ENCODE peak calls at places on chromosomes 6 and 20, in seven cellular contexts. A, G, Z, P, R, M and X are unnamed samples.

GRCh38 chr6:97175806-97176205 is 107.2 kb downstream of the MMS22L start:
- DNase-seq in A (no peak), G (no peak), Z (no peak), P (peak), R (no peak), M (no peak), X (no peak)

GRCh38 chr6:31864818-31865204 is 2.2 kb upstream of the NEU1 start:
- DNase-seq in A (no peak), G (no peak), Z (no peak), P (no peak), R (no peak), M (no peak), X (no peak)

GRCh38 chr20:57621426-57622200 is 1.4 kb upstream of the ZBP1 start:
- DNase-seq in A (no peak), G (no peak), Z (no peak), P (no peak), R (peak), M (no peak), X (no peak)

GRCh38 chr20:13659288-13659687 is 20.6 kb upstream of the TASP1 start:
- DNase-seq in A (no peak), G (no peak), Z (no peak), P (no peak), R (no peak), M (no peak), X (no peak)

GRCh38 chr6:12749531-12750379 is 33.2 kb downstream of the PHACTR1 start:
- DNase-seq in A (no peak), G (no peak), Z (no peak), P (no peak), R (no peak), M (no peak), X (peak)

GRCh38 chr6:32941412-32941784 is 570 bp upstream of the HLA-DMB start:
- DNase-seq in A (peak), G (peak), Z (no peak), P (no peak), R (no peak), M (no peak), X (peak)

GRCh38 chr20:44803383-44803941 is 6.9 kb downstream of the RIMS4 start:
- DNase-seq in A (no peak), G (no peak), Z (no peak), P (no peak), R (no peak), M (no peak), X (no peak)

GRCh38 chr20:54557836-54558590 is 82.6 kb downstream of the DOK5 start:
- DNase-seq in A (no peak), G (no peak), Z (no peak), P (no peak), R (no peak), M (no peak), X (peak)

GRCh38 chr6:29082457-29082856 is 4.7 kb downstream of the OR2B3 start:
- DNase-seq in A (no peak), G (no peak), Z (no peak), P (no peak), R (no peak), M (no peak), X (no peak)

GRCh38 chr20:50746138-50746940 is 15.0 kb downstream of the PARD6B start:
- DNase-seq in A (no peak), G (no peak), Z (no peak), P (no peak), R (no peak), M (no peak), X (peak)

GRCh38 chr6:84516151-84516550 is 248.2 kb downstream of the TBX18 start:
- DNase-seq in A (no peak), G (no peak), Z (no peak), P (no peak), R (no peak), M (no peak), X (no peak)

GRCh38 chr20:58818585-58819285 is 32.0 kb downstream of the GNAS-AS1 start:
- DNase-seq in A (peak), G (no peak), Z (peak), P (peak), R (no peak), M (no peak), X (peak)

GRCh38 chr20:44109951-44110361 is 77.0 kb downstream of the JPH2 start:
- DNase-seq in A (no peak), G (no peak), Z (no peak), P (no peak), R (no peak), M (no peak), X (no peak)

GRCh38 chr20:34388000-34388399 is 24.9 kb downstream of the ITCH start:
- DNase-seq in A (no peak), G (no peak), Z (no peak), P (no peak), R (no peak), M (no peak), X (peak)

GRCh38 chr20:22985212-22985611 is 49.9 kb upstream of the SSTR4 start:
- DNase-seq in A (no peak), G (no peak), Z (no peak), P (no peak), R (no peak), M (no peak), X (no peak)

GRCh38 chr6:45703041-45703739 is 312.5 kb downstream of the CLIC5 start:
- DNase-seq in A (no peak), G (no peak), Z (peak), P (peak), R (no peak), M (no peak), X (peak)

GRCh38 chr6:133179483-133179882 is 61.7 kb upstream of the EYA4 start:
- DNase-seq in A (no peak), G (no peak), Z (no peak), P (no peak), R (no peak), M (no peak), X (no peak)

GRCh38 chr6:12152023-12152960 is 137.9 kb upstream of the EDN1 start:
- DNase-seq in A (no peak), G (no peak), Z (no peak), P (no peak), R (no peak), M (no peak), X (peak)

GRCh38 chr6:104527761-104528415 is 331.8 kb downstream of the HACE1 start:
- DNase-seq in A (no peak), G (no peak), Z (peak), P (peak), R (peak), M (no peak), X (no peak)

GRCh38 chr20:3764659-3765058 is 2.9 kb downstream of the ADISSP start:
- DNase-seq in A (no peak), G (no peak), Z (no peak), P (no peak), R (no peak), M (peak), X (no peak)

GRCh38 chr6:94344866-94345265 is 925.5 kb upstream of the EPHA7 start:
- DNase-seq in A (no peak), G (no peak), Z (no peak), P (no peak), R (no peak), M (no peak), X (no peak)

GRCh38 chr6:89368107-89368506 is 15.6 kb upstream of the UBE2J1 start:
- DNase-seq in A (peak), G (peak), Z (no peak), P (peak), R (peak), M (no peak), X (peak)

GRCh38 chr6:168585441-168585840 is 144.5 kb downstream of the SMOC2 start:
- DNase-seq in A (no peak), G (no peak), Z (no peak), P (no peak), R (no peak), M (no peak), X (no peak)

GRCh38 chr20:34647737-34648136 is 29.2 kb downstream of the PIGU start:
- DNase-seq in A (no peak), G (no peak), Z (no peak), P (no peak), R (no peak), M (no peak), X (no peak)

GRCh38 chr6:97591955-97592354 is 308.9 kb upstream of the MMS22L start:
- DNase-seq in A (no peak), G (no peak), Z (no peak), P (no peak), R (no peak), M (no peak), X (no peak)

GRCh38 chr6:36666726-36667591 is 11.6 kb upstream of the CDKN1A start:
- DNase-seq in A (no peak), G (no peak), Z (peak), P (peak), R (peak), M (peak), X (peak)

GRCh38 chr6:77511860-77512259 is 48.6 kb upstream of the HTR1B start:
- DNase-seq in A (no peak), G (no peak), Z (peak), P (no peak), R (no peak), M (no peak), X (peak)

GRCh38 chr20:46400253-46400652 is 6.2 kb downstream of the ELMO2 start:
- DNase-seq in A (no peak), G (no peak), Z (peak), P (peak), R (no peak), M (no peak), X (no peak)

GRCh38 chr6:42059743-42060142 is 9.4 kb downstream of the TAF8 start:
- DNase-seq in A (no peak), G (no peak), Z (no peak), P (no peak), R (no peak), M (no peak), X (no peak)

GRCh38 chr20:37299718-37300529 is 10.5 kb downstream of the MANBAL start:
- DNase-seq in A (no peak), G (no peak), Z (no peak), P (no peak), R (peak), M (no peak), X (no peak)

GRCh38 chr6:109772961-109773431 is 81.9 kb downstream of the FIG4 start:
- DNase-seq in A (no peak), G (no peak), Z (no peak), P (no peak), R (no peak), M (peak), X (no peak)

GRCh38 chr6:66103954-66104353 is 396.9 kb upstream of the EYS start:
- DNase-seq in A (no peak), G (no peak), Z (no peak), P (no peak), R (no peak), M (no peak), X (no peak)

GRCh38 chr20:57913156-57913930 is 203.5 kb upstream of the PMEPA1 start:
- DNase-seq in A (no peak), G (no peak), Z (no peak), P (no peak), R (no peak), M (no peak), X (no peak)

GRCh38 chr20:40536866-40537265 is 152.2 kb downstream of the MAFB start:
- DNase-seq in A (no peak), G (no peak), Z (peak), P (peak), R (no peak), M (no peak), X (no peak)

GRCh38 chr20:23631226-23631822 is 6.4 kb downstream of the CST3 start:
- DNase-seq in A (no peak), G (no peak), Z (no peak), P (no peak), R (no peak), M (no peak), X (no peak)

GRCh38 chr6:159390384-159390783 is 221.2 kb downstream of the FNDC1 start:
- DNase-seq in A (no peak), G (no peak), Z (no peak), P (no peak), R (peak), M (no peak), X (no peak)

GRCh38 chr20:36273414-36274247 is 32.5 kb upstream of the DLGAP4 start:
- DNase-seq in A (no peak), G (no peak), Z (peak), P (peak), R (no peak), M (no peak), X (peak)

GRCh38 chr20:31654534-31654933 is 16.8 kb downstream of the COX4I2 start:
- DNase-seq in A (no peak), G (no peak), Z (no peak), P (no peak), R (no peak), M (no peak), X (no peak)